ENCODE peak calls at places on chromosome 14, in six cellular contexts. L is NCI-H1092; I is NCI-H1694 treated with DMSO at 0.1 percent for 48 hours; C is CD8-positive, alpha-beta T cell; U is fibroblast of pulmonary artery; B is mesendoderm. W is an unnamed sample.

GRCh38 chr14:63787995-63788946 is 60.4 kb upstream of the SGPP1 start:
- DNase-seq in L (no peak), I (no peak), C (no peak), U (no peak), B (no peak), W (no peak)

GRCh38 chr14:51367600-51367931 is 127.5 kb downstream of the TMX1 start:
- DNase-seq in L (no peak), I (peak), C (no peak), U (peak), B (no peak), W (no peak)

GRCh38 chr14:106083082-106083481 is 556.7 kb downstream of the TMEM121 start:
- DNase-seq in L (no peak), I (no peak), C (no peak), U (no peak), B (no peak), W (no peak)

GRCh38 chr14:95507174-95507573 is 9.3 kb downstream of the SYNE3 start:
- DNase-seq in L (no peak), I (no peak), C (no peak), U (peak), B (peak), W (peak)

GRCh38 chr14:22370084-22370847 is 218.8 kb downstream of the DAD1 start:
- DNase-seq in L (no peak), I (no peak), C (no peak), U (no peak), B (no peak), W (peak)

GRCh38 chr14:72781476-72782181 is 112.3 kb downstream of the DPF3 start:
- DNase-seq in L (no peak), I (no peak), C (no peak), U (peak), B (peak), W (no peak)

GRCh38 chr14:104933721-104934379 is 9.2 kb downstream of the PLD4 start:
- DNase-seq in L (no peak), I (no peak), C (no peak), U (no peak), B (no peak), W (no peak)

GRCh38 chr14:60249321-60250251 is 565 bp downstream of the PPM1A start:
- DNase-seq in L (peak), I (peak), C (peak), U (peak), B (peak), W (peak)

GRCh38 chr14:75648066-75648838 is 12.4 kb downstream of the ERG28 start:
- DNase-seq in L (no peak), I (no peak), C (no peak), U (peak), B (peak), W (peak)

GRCh38 chr14:36207500-36207899 is 31.0 kb upstream of the PTCSC3 start:
- DNase-seq in L (no peak), I (peak), C (no peak), U (peak), B (no peak), W (no peak)

GRCh38 chr14:42013560-42013959 is 406.9 kb downstream of the LRFN5 start:
- DNase-seq in L (no peak), I (no peak), C (no peak), U (peak), B (no peak), W (no peak)

GRCh38 chr14:104588066-104588857 is 8.7 kb downstream of the C14orf180 start:
- DNase-seq in L (no peak), I (no peak), C (no peak), U (no peak), B (no peak), W (peak)

GRCh38 chr14:62209287-62209899 is 447.2 kb downstream of the SNAPC1 start:
- DNase-seq in L (no peak), I (no peak), C (no peak), U (peak), B (no peak), W (no peak)

GRCh38 chr14:57391609-57392195 is 1.3 kb downstream of the NAA30 start:
- DNase-seq in L (no peak), I (no peak), C (no peak), U (no peak), B (peak), W (no peak)

GRCh38 chr14:90697146-90697545 is 119.1 kb downstream of the TTC7B start:
- DNase-seq in L (no peak), I (no peak), C (no peak), U (no peak), B (no peak), W (no peak)

GRCh38 chr14:97109234-97109633 is 312.1 kb downstream of the VRK1 start:
- DNase-seq in L (no peak), I (no peak), C (no peak), U (no peak), B (no peak), W (no peak)

GRCh38 chr14:30193056-30193455 is 265.4 kb upstream of the PRKD1 start:
- DNase-seq in L (no peak), I (no peak), C (no peak), U (peak), B (no peak), W (no peak)

GRCh38 chr14:93717222-93717967 is 70.9 kb downstream of the PRIMA1 start:
- DNase-seq in L (no peak), I (no peak), C (no peak), U (no peak), B (no peak), W (no peak)

GRCh38 chr14:51650721-51651387 is 856 bp upstream of the FRMD6 start:
- DNase-seq in L (no peak), I (no peak), C (no peak), U (no peak), B (peak), W (no peak)

GRCh38 chr14:69658664-69659261 is 47.4 kb downstream of the SUSD6 start:
- DNase-seq in L (no peak), I (no peak), C (no peak), U (peak), B (no peak), W (no peak)

GRCh38 chr14:29937116-29937515 is 9.5 kb upstream of the PRKD1 start:
- DNase-seq in L (no peak), I (no peak), C (no peak), U (peak), B (peak), W (no peak)

GRCh38 chr14:91409991-91410401 is 7.6 kb downstream of the CCDC88C start:
- DNase-seq in L (no peak), I (no peak), C (no peak), U (no peak), B (no peak), W (no peak)

GRCh38 chr14:24840204-24840893 is 206.4 kb upstream of the GZMB start:
- DNase-seq in L (no peak), I (no peak), C (no peak), U (no peak), B (peak), W (no peak)

GRCh38 chr14:50763386-50764007 is 67.5 kb downstream of the NIN start:
- DNase-seq in L (no peak), I (no peak), C (no peak), U (peak), B (no peak), W (peak)

GRCh38 chr14:65252471-65253255 is 150.3 kb upstream of the MAX start:
- DNase-seq in L (no peak), I (no peak), C (no peak), U (no peak), B (no peak), W (no peak)

GRCh38 chr14:24051162-24051788 is 534 bp upstream of the CARMIL3 start:
- DNase-seq in L (no peak), I (no peak), C (no peak), U (no peak), B (peak), W (peak)

GRCh38 chr14:54322241-54322640 is 74.6 kb upstream of the CDKN3 start:
- DNase-seq in L (no peak), I (no peak), C (no peak), U (no peak), B (no peak), W (no peak)

W was measured in stomach.